ENCODE peak calls at places on chromosome 18, in seven cellular contexts. S, J, G, F, P, T and D are unnamed samples.

GRCh38 chr18:60070631-60071030 is 170.8 kb downstream of the PMAIP1 start:
- DNase-seq in F (no peak), P (no peak), G (peak), T (no peak), S (no peak), J (no peak), D (no peak)

GRCh38 chr18:49241852-49242251 is 218.6 kb downstream of the DYM start:
- DNase-seq in F (no peak), G (no peak), J (no peak), S (no peak), P (no peak), T (no peak), D (no peak)

GRCh38 chr18:41645600-41646360 is 309.3 kb upstream of the PIK3C3 start:
- DNase-seq in F (no peak), T (no peak), G (peak), S (no peak), P (no peak), J (no peak), D (no peak)

GRCh38 chr18:23038712-23039111 is 96.6 kb upstream of the CABLES1 start:
- DNase-seq in J (no peak), P (no peak), T (no peak), S (no peak), F (no peak), G (peak), D (no peak)

GRCh38 chr18:23053756-23054457 is 81.4 kb upstream of the CABLES1 start:
- DNase-seq in P (no peak), G (peak), J (no peak), T (no peak), S (peak), F (no peak), D (no peak)

GRCh38 chr18:74806700-74807416 is 209.2 kb downstream of the ZNF407 start:
- DNase-seq in G (peak), J (no peak), F (no peak), P (no peak), S (peak), T (no peak), D (peak)

GRCh38 chr18:7696846-7697245 is 129.7 kb downstream of the PTPRM start:
- DNase-seq in P (no peak), G (no peak), T (no peak), S (no peak), F (no peak), J (no peak), D (no peak)

GRCh38 chr18:35497334-35498197 is at the start of gene INO80C:
- DNase-seq in T (peak), G (peak), J (peak), P (peak), F (peak), S (peak), D (peak)

GRCh38 chr18:57743008-57743407 is 60.1 kb downstream of the ATP8B1 start:
- DNase-seq in T (peak), S (no peak), G (peak), P (no peak), J (no peak), F (no peak), D (no peak)

GRCh38 chr18:2709316-2709715 is 53.8 kb downstream of the SMCHD1 start:
- DNase-seq in T (no peak), G (no peak), F (no peak), P (no peak), S (no peak), J (no peak), D (no peak)

GRCh38 chr18:61637319-61637718 is 255.5 kb downstream of the RNF152 start:
- DNase-seq in T (peak), P (no peak), J (no peak), F (peak), G (no peak), S (no peak), D (no peak)

GRCh38 chr18:12990662-12990976 is 543 bp upstream of the CEP192 start:
- DNase-seq in T (no peak), P (no peak), S (peak), F (no peak), G (no peak), J (no peak), D (no peak)

GRCh38 chr18:48795696-48796095 is 155.1 kb downstream of the SMAD7 start:
- DNase-seq in F (no peak), G (no peak), T (no peak), S (no peak), J (no peak), P (no peak), D (no peak)

GRCh38 chr18:68438983-68439382 is 275.9 kb downstream of the TMX3 start:
- DNase-seq in F (no peak), T (no peak), G (peak), J (no peak), P (no peak), S (no peak), D (no peak)

GRCh38 chr18:39959839-39960238 is 1995.2 kb upstream of the PIK3C3 start:
- DNase-seq in J (no peak), F (no peak), G (peak), S (no peak), P (no peak), T (no peak), D (no peak)

GRCh38 chr18:34707670-34708069 is 2.4 kb upstream of the DTNA start:
- DNase-seq in T (no peak), P (no peak), S (no peak), J (no peak), F (no peak), G (peak), D (no peak)

GRCh38 chr18:6219116-6219717 is 195.5 kb downstream of the L3MBTL4 start:
- DNase-seq in T (no peak), J (no peak), F (no peak), G (no peak), S (peak), P (no peak), D (no peak)

GRCh38 chr18:11857177-11857887 is 6.1 kb downstream of the CHMP1B start:
- DNase-seq in P (no peak), F (no peak), T (peak), G (peak), S (peak), J (no peak), D (no peak)

GRCh38 chr18:35050004-35050623 is 8.9 kb downstream of the MAPRE2 start:
- DNase-seq in T (no peak), F (no peak), P (no peak), J (no peak), G (no peak), S (no peak), D (peak)

GRCh38 chr18:29181151-29181901 is 1004.4 kb upstream of the CDH2 start:
- DNase-seq in T (no peak), G (peak), F (no peak), S (no peak), J (no peak), P (no peak), D (no peak)

GRCh38 chr18:76621184-76621583 is 126.1 kb upstream of the ZNF516 start:
- DNase-seq in T (no peak), S (no peak), F (no peak), P (no peak), G (no peak), J (no peak), D (no peak)

GRCh38 chr18:3985030-3985429 is 470.1 kb downstream of the DLGAP1 start:
- DNase-seq in J (no peak), T (no peak), F (no peak), G (no peak), P (no peak), S (no peak), D (no peak)

GRCh38 chr18:21489119-21489750 is 111.3 kb downstream of the ESCO1 start:
- DNase-seq in T (peak), G (peak), S (peak), J (peak), P (no peak), F (no peak), D (peak)

GRCh38 chr18:48791636-48792105 is 159.1 kb downstream of the SMAD7 start:
- DNase-seq in S (no peak), P (peak), G (no peak), J (no peak), T (no peak), F (no peak), D (no peak)

GRCh38 chr18:37322497-37323035 is 243.0 kb downstream of the CELF4 start:
- DNase-seq in F (no peak), J (no peak), P (peak), G (no peak), T (peak), S (peak), D (no peak)

GRCh38 chr18:36377626-36378025 is 80.1 kb downstream of the FHOD3 start:
- DNase-seq in T (no peak), G (no peak), P (no peak), S (no peak), F (no peak), J (no peak), D (no peak)

GRCh38 chr18:48441405-48441881 is 32.3 kb upstream of the ZBTB7C start:
- DNase-seq in P (no peak), T (no peak), J (no peak), F (peak), S (no peak), G (no peak), D (no peak)